ENCODE peak calls at places on chromosomes 4 and X, in four cellular contexts. C is stomach, L is suprapubic skin, U is GM12878. P is an unnamed sample. For H3K4me1 and H3K9me3, the result is how much of the 10 kb centered on the place peaks cover.

GRCh38 chrX:19789782-19790181 is 97.6 kb downstream of the SH3KBP1 start:
- DNase-seq in C (no peak), L (no peak), U (no peak), P (no peak)

GRCh38 chr4:17546678-17547077 is 30.3 kb upstream of the LAP3 start:
- DNase-seq in C (no peak), L (no peak), U (no peak), P (no peak)

GRCh38 chr4:33739886-33740285 is 2504.4 kb downstream of the ARAP2 start:
- DNase-seq in C (no peak), L (no peak), U (no peak), P (no peak)

GRCh38 chrX:129953881-129954280 is 28.6 kb upstream of the BCORL1 start:
- DNase-seq in C (no peak), L (no peak), U (no peak), P (no peak)

GRCh38 chrX:39859991-39860861 is 237.5 kb downstream of the BCOR start:
- DNase-seq in C (peak), L (no peak), U (peak), P (no peak)

GRCh38 chr4:157992948-157993839 is 179.6 kb downstream of the GASK1B start:
- DNase-seq in C (no peak), L (no peak), U (no peak), P (no peak)

GRCh38 chr4:76780781-76781697 is 116.9 kb downstream of the SOWAHB start:
- DNase-seq in C (no peak), L (no peak), U (no peak), P (no peak)

GRCh38 chr4:128349921-128350320 is 62.3 kb upstream of the PGRMC2 start:
- DNase-seq in C (no peak), L (no peak), U (no peak), P (no peak)

GRCh38 chr4:545612-546011 is 30.5 kb downstream of the TMEM271 start:
- DNase-seq in C (no peak), L (no peak), U (no peak), P (no peak)

GRCh38 chrX:9494806-9495205 is 29.9 kb downstream of the TBL1X start:
- DNase-seq in C (no peak), L (no peak), U (no peak), P (no peak)

GRCh38 chr4:53123819-53124218 is 242.0 kb downstream of the SCFD2 start:
- DNase-seq in C (no peak), L (no peak), U (no peak), P (no peak)

GRCh38 chr4:84582302-84582987 is 482 bp upstream of the CDS1 start:
- DNase-seq in C (peak), L (peak), U (no peak), P (peak)

GRCh38 chr4:80172203-80172602 is 25.1 kb upstream of the PRDM8 start:
- DNase-seq in C (no peak), L (no peak), U (no peak), P (no peak)

GRCh38 chr4:111281219-111281618 is 658.3 kb upstream of the PITX2 start:
- DNase-seq in C (no peak), L (no peak), U (no peak), P (no peak)

GRCh38 chr4:15702941-15703403 is at the start of gene BST1:
- DNase-seq in C (peak), L (peak), U (no peak), P (peak)

GRCh38 chr4:172850838-172851237 is 317.8 kb upstream of the GALNT7 start:
- DNase-seq in C (no peak), L (no peak), U (no peak), P (no peak)

GRCh38 chr4:41640905-41641304 is 102.9 kb downstream of the LIMCH1 start:
- DNase-seq in C (no peak), L (no peak), U (no peak), P (no peak)

GRCh38 chr4:41639291-41639690 is 101.3 kb downstream of the LIMCH1 start:
- DNase-seq in C (no peak), L (no peak), U (no peak), P (no peak)

GRCh38 chr4:41635441-41635840 is 97.5 kb downstream of the LIMCH1 start:
- DNase-seq in C (no peak), L (no peak), U (no peak), P (no peak)

GRCh38 chr4:41638806-41639205 is 100.8 kb downstream of the LIMCH1 start:
- DNase-seq in C (no peak), L (no peak), U (no peak), P (no peak)

DNA sequence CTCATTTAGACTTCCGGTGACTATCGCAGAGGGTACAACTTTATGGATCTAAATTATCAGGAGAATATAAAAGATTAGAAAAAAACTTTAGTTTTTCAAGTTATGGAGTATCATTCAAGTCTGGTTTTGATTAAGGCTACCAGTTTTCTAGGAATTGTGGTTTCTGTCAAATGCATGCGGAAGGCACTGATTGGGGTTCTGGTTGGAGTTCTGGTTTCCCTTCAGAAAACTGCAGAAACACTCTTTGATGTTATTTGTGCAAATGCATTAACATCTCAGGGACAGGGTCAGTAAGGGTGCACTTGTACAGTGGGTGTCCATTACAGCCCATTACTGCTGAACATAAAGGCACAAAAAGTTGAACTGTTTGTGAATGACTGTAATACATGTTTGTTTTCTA is 100.2 kb downstream of the LIMCH1 start:
- DNase-seq in C (no peak), L (no peak), U (no peak), P (no peak)
- H3K4me1 ChIP-seq in C (under half), L (under half), U (under half), P (under half)

DNA sequence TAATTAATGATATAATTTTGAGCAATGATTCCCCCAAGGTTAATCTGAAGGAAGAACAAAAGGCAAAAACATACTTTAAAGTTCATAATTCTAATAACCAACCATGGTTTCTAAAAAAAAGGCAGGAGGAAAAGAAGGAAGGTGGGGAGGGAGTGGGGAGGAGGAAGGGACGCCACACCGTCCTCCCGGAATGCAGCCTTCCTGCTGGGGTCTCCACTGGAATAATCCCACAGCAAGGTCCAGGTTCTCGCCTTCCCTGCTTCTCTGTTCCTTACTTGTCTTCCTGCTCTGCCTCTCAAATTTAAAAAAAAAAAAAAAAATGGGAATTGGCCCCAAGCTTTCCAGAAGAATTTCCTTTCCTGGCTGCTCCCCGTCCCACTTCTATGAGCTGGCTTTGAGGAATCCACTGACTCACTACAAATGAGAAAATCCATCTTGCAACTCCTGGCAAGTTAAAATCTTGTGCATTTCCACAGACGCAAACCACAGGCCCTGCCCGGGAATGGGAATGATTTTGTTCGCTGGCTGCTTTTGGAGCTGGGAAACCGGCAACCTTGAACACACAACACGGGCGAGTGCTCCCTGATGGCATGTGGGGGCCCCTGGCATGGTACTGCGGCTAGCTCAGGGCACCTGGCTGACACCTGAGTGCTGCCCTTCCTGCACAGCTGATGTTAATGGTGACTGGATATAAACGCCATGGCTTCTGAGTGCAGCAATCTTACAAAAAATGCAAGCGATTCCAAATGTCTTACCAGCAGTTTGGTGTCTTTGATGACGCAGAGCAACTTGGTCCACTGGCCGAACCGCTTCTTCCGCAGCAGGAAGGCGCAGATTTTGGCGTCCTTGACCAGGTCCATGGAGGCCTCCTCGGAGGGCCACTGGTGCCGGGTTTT is 97.0 kb downstream of the AFAP1 start:
- DNase-seq in C (no peak), L (no peak), U (no peak), P (no peak)
- TF ChIP-seq EP300 in C (no peak), L (no peak), U (no peak), P (no peak)

GRCh38 chrX:73647632-73648322 is 84.8 kb downstream of the CHIC1 start:
- DNase-seq in C (no peak), L (no peak), U (peak), P (no peak)
- H3K9me3 ChIP-seq in C (under half), L (under half), U (under half), P (under half)

DNA sequence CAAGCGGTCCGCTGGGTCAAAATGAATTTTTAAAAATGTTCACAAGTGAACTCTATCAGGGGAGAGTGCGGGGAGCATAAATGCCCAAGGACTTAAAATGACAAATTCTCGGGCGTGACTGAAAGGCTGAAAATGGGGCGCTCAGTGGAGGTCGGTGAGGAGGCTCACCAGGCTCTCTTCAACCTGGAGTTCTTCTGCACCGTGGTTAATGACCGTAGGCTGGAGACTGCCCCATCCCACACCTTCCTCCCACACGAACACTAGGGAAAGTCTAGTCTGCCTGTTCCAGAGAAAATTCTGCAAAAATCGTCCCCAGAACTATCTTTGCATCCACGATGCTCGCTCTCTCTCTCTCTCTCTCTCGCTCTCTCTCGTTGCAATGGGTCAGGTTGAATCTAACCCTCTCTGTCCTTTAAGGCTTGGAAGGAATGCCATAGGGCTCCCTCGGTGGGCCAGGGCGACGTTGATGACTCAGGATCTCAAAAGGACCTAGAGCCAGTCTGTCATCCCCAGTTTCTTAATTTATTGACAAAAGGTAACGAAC is 111.5 kb downstream of the DCTD start:
- DNase-seq in C (no peak), L (no peak), U (no peak), P (no peak)
- H3K4me1 ChIP-seq in C (under half), L (under half), U (under half), P (under half)

GRCh38 chr4:39638358-39639239 is at the start of gene SMIM14:
- DNase-seq in C (peak), L (peak), U (no peak), P (peak)
- TF ChIP-seq EP300 in C (no peak), L (no peak), U (peak), P (peak)

GRCh38 chrX:114582264-114582632 is 1.6 kb upstream of the HTR2C start:
- DNase-seq in C (no peak), L (no peak), U (no peak), P (no peak)

GRCh38 chrX:114582698-114583395 is 1.0 kb upstream of the HTR2C start:
- DNase-seq in C (no peak), L (no peak), U (no peak), P (no peak)

GRCh38 chrX:114583646-114584433 is at the start of gene HTR2C:
- DNase-seq in C (no peak), L (no peak), U (no peak), P (no peak)

GRCh38 chrX:114580336-114580735 is 3.5 kb upstream of the HTR2C start:
- DNase-seq in C (no peak), L (no peak), U (no peak), P (no peak)

DNA sequence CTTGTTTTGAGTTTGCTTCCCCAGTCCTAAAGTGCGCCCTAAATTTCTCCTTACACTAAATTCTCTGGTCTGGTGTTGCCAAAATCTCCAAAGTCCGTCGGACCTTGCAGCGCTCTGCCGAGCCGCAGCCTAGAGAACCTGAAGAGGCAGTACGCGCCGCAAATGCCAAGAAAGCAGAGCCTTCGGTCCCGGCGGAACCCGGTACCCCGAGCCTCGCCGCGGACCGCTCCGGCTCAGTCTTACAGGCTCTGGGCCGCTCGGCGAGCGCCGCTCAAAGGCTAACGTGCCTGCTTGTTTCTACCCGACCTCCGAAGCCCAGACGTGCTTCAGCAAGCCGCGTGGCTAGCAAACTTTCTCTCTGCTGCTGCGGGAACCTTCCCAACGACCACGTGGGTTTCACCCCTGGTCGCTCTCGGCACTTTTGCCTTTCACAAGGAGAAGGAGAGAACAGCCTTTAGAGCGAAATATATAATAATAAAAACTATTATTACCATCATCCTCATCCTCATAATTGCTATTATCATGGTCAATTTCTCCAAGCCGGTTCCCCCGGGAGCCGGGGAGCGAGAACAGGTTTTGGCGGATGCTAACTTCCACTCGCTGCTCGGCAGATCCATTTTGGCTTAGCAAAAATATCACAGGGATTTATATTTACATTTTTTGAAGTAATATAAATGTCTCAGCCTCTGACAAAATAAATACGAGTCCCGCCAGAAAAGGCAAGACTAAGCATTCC is 2.2 kb upstream of the HTR2C start:
- DNase-seq in C (no peak), L (no peak), U (no peak), P (no peak)
- H3K9me3 ChIP-seq in C (under half), L (under half), U (under half), P (under half)

P was measured in tibial nerve.